ENCODE peak calls at places on chromosomes 4 and X, in ten cellular contexts. M is A549, U is transverse colon, Z is heart left ventricle, J is esophagus muscularis mucosa, K is endothelial cell of umbilical vein, C is prostate gland, D is IMR-90, L is HepG2, E is stomach. S is an unnamed sample. For H3K4me1, the result is how much of the 10 kb centered on the place peaks cover.

GRCh38 chr4:160351018-160351417 is 1248.1 kb downstream of the RAPGEF2 start:
- DNase-seq in E (no peak), M (no peak), J (no peak), C (no peak), Z (no peak), D (no peak), U (no peak), L (no peak), K (no peak), S (no peak)

GRCh38 chr4:169024762-169025161 is 14.7 kb upstream of the CBR4 start:
- DNase-seq in U (no peak), D (peak), M (peak), L (no peak), Z (peak), E (no peak), J (no peak), K (peak), C (peak), S (no peak)

GRCh38 chr4:153939570-153939969 is 150.7 kb upstream of the SFRP2 start:
- DNase-seq in C (no peak), K (no peak), E (no peak), J (no peak), L (no peak), M (no peak), Z (no peak), U (no peak), D (no peak), S (no peak)

GRCh38 chrX:69032601-69033000 is 132.7 kb downstream of the PJA1 start:
- DNase-seq in M (no peak), U (no peak), K (no peak), D (peak), L (no peak), J (peak), E (no peak), C (no peak), Z (no peak), S (no peak)

GRCh38 chrX:10564484-10564883 is 55.9 kb downstream of the MID1 start:
- DNase-seq in J (no peak), M (no peak), U (no peak), L (no peak), D (no peak), K (no peak), C (no peak), Z (no peak), E (no peak), S (no peak)

GRCh38 chrX:56786889-56787733 is 58.1 kb downstream of the NBDY start:
- DNase-seq in C (no peak), U (no peak), D (no peak), M (no peak), J (no peak), E (peak), Z (no peak), L (no peak), K (no peak), S (no peak)

GRCh38 chr4:142278171-142278570 is 567.9 kb downstream of the INPP4B start:
- DNase-seq in C (no peak), D (peak), K (no peak), E (no peak), L (no peak), U (no peak), J (no peak), Z (no peak), M (no peak), S (no peak)

GRCh38 chr4:1225272-1226166 is 23.4 kb downstream of the CTBP1 start:
- DNase-seq in C (no peak), L (no peak), E (no peak), D (no peak), K (no peak), U (no peak), J (no peak), M (no peak), Z (no peak), S (no peak)

GRCh38 chr4:88599298-88599697 is 7.0 kb downstream of the HERC3 start:
- DNase-seq in E (no peak), M (peak), L (no peak), J (no peak), K (peak), U (no peak), Z (no peak), D (peak), C (peak), S (no peak)

GRCh38 chrX:131746491-131746968 is 202.7 kb downstream of the OR13H1 start:
- DNase-seq in L (no peak), J (no peak), Z (no peak), D (peak), M (peak), K (no peak), E (peak), U (peak), C (no peak), S (peak)
- H3K4me1 ChIP-seq in L (under half), J (under half), Z (under half), D (under half), M (under half), K (under half), E (under half), U (under half), C (under half), S (under half)

DNA sequence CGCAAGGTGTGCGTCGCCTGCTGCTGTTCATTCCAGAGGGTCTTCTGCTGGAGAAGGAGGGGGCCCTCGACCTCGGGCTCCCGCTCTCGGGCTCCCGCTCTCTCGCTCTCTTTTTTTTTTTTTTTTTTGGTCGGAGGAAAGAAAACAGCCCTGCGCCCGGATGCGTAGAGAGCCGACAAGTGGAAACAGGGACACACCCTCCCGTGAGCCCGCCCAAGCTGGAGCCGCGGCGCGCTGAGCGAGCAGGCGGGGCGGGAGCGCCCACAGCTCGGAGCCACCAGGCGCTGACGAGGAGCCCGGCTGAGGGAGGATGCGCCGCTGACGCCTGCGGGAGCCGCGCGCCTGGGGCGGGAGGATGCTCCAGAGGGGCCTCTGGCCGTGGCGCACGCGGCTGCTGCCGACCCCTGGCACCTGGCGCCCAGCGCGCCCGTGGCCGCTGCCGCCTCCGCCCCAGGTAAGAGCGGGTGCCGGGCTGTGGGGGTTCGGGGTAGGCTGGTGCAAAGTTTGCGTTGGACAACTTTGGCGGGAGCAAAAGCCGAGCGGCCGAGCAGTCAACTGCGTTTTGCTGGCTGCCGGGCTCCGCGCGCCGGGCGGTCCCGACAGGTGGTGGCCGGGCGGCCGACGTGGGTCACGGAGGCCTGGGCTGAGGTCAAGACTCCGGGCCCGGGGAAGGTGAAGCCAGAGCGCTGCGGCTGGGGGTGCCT is at the start of gene MCUB:
- DNase-seq in D (peak), M (peak), L (peak), C (peak), U (peak), E (peak), J (peak), Z (peak), K (peak), S (peak)
- TF ChIP-seq POLR2A in D (no peak), M (peak), L (no peak), C (peak), U (peak), E (no peak), J (no peak), Z (no peak), K (no peak), S (peak)

GRCh38 chrX:148538582-148538981 is 38.2 kb downstream of the AFF2 start:
- DNase-seq in U (no peak), J (no peak), K (no peak), L (no peak), Z (no peak), M (no peak), C (no peak), D (no peak), E (no peak), S (no peak)
- H3K4me1 ChIP-seq in U (under half), J (under half), K (under half), L (under half), Z (under half), M (under half), C (under half), D (under half), E (under half), S (under half)

GRCh38 chr4:124429746-124430250 is 282.7 kb downstream of the ANKRD50 start:
- DNase-seq in J (no peak), D (no peak), U (no peak), E (no peak), M (peak), Z (no peak), K (peak), C (no peak), L (no peak), S (no peak)

GRCh38 chr4:124427095-124427767 is 285.3 kb downstream of the ANKRD50 start:
- DNase-seq in E (no peak), U (peak), M (no peak), K (peak), J (no peak), L (peak), C (no peak), D (no peak), Z (peak), S (peak)

GRCh38 chr4:124426279-124426678 is 286.3 kb downstream of the ANKRD50 start:
- DNase-seq in Z (no peak), K (no peak), J (no peak), M (no peak), C (no peak), E (no peak), L (no peak), D (no peak), U (no peak), S (no peak)

GRCh38 chr4:124431663-124432192 is 280.8 kb downstream of the ANKRD50 start:
- DNase-seq in Z (no peak), C (no peak), D (peak), M (no peak), L (no peak), U (no peak), K (peak), J (no peak), E (no peak), S (no peak)

GRCh38 chr4:124428648-124429047 is 283.9 kb downstream of the ANKRD50 start:
- DNase-seq in L (no peak), E (no peak), U (no peak), K (no peak), J (no peak), M (no peak), D (no peak), C (no peak), Z (no peak), S (no peak)
- TF ChIP-seq POLR2A in L (no peak), E (no peak), U (no peak), K (no peak), J (no peak), M (no peak), D (no peak), C (no peak), Z (no peak), S (no peak)

GRCh38 chrX:110706446-110706845 is 89.2 kb downstream of the CHRDL1 start:
- DNase-seq in M (no peak), E (no peak), L (no peak), C (no peak), K (no peak), U (no peak), Z (no peak), D (no peak), J (no peak), S (no peak)

GRCh38 chrX:110699109-110699508 is 96.5 kb downstream of the CHRDL1 start:
- DNase-seq in U (no peak), L (no peak), M (no peak), J (no peak), C (no peak), K (no peak), Z (no peak), D (no peak), E (no peak), S (no peak)

GRCh38 chrX:110698696-110699095 is 96.9 kb downstream of the CHRDL1 start:
- DNase-seq in M (no peak), K (no peak), C (no peak), Z (no peak), J (no peak), E (no peak), L (no peak), U (no peak), D (no peak), S (no peak)

DNA sequence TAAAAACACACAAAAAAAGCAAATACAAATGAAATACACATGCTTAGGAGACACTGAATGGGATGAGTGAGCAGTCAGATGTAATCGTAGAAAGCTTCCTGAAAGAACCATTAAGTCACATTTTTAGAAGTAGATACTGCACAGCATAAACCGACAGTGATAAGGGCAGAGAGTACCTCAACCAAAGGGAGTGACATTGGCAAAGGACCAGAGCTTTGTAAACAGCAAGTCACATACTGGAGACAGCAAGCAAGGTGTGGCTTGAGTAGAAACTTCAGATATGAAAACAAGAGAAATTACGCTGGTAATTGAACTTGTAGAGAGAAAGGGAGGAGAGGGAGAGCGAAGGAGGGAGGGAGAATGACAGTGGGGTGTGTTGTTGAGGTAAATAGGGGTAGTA is 92.0 kb downstream of the CHRDL1 start:
- DNase-seq in K (no peak), M (no peak), J (no peak), Z (no peak), L (no peak), C (peak), E (no peak), U (no peak), D (no peak), S (no peak)
- H3K4me1 ChIP-seq in K (under half), M (under half), J (under half), Z (under half), L (under half), C (under half), E (under half), U (under half), D (under half), S (under half)

GRCh38 chrX:46446727-46447378 is 98.4 kb downstream of the ZNF674 start:
- DNase-seq in M (peak), J (peak), D (peak), L (peak), K (peak), C (peak), U (peak), Z (peak), E (peak), S (peak)
- TF ChIP-seq POLR2A in M (peak), J (peak), D (peak), L (peak), K (no peak), C (peak), U (peak), Z (no peak), E (no peak), S (peak)

GRCh38 chr4:185565696-185566095 is 30.4 kb upstream of the PDLIM3 start:
- DNase-seq in Z (no peak), C (no peak), J (peak), K (no peak), E (no peak), U (no peak), D (no peak), M (no peak), L (no peak), S (no peak)
- H3K4me1 ChIP-seq in Z (under half), C (under half), J (half or more), K (under half), E (under half), U (under half), D (under half), M (under half), L (under half), S (under half)

DNA sequence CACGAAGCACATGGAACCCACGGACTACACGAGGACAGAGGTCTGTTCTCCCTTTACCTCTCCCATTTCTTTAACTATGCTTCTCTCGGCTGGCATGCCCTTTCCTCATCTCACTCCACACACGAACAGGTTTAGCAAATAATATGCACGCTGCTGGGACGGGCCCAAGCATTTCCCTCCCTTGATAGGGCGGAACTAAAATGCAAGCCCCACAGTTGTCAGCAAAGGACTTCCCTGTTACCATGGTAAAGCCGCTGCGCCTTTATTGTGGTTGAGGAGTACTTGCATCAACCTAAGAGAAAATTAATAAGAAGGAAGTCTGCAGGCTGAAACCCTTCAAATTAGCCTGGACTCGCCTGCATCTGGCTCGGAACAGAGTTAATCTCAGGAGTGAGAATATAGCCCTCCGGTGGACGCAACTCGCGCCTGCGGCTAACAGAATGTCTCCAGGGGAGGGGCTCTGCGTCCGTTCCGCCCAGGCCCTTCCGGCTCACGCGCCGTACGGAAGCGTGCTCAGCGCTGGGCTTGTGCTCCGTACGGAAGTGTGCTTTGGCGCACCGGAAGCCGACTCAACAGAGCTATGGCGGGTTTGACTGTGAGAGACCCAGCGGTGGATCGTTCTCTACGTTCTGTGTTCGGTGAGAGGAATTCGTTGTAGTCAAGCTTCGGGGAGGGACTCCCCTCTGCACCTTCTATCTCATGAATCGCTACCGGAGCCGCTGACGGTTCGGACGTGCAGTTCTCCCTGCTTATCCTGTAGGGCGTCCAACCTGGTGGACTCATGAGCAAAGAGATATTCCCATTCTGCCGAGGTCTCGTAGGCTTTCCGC is at the start of gene CSTF2:
- DNase-seq in C (peak), K (peak), E (peak), D (peak), Z (peak), J (peak), M (peak), U (peak), L (peak), S (peak)
- TF ChIP-seq POLR2A in C (no peak), K (peak), E (no peak), D (no peak), Z (no peak), J (no peak), M (peak), U (peak), L (peak), S (no peak)

GRCh38 chrX:48917139-48917980 is 1.5 kb downstream of the PIM2 start:
- DNase-seq in C (peak), M (peak), Z (peak), U (peak), K (peak), J (peak), D (peak), E (peak), L (peak), S (peak)
- H3K4me1 ChIP-seq in C (under half), M (under half), Z (under half), U (under half), K (under half), J (under half), D (under half), E (under half), L (under half), S (under half)

S was measured in uterus.